ENCODE peak calls at places on chromosomes 2 and 18, in six cellular contexts. One of them, this sample, is unnamed. For H3K4me1, the result is how much of the 10 kb centered on the place peaks cover.

GRCh38 chr2:162766092-162766491 is 72.5 kb downstream of the KCNH7 start:
- DNase-seq in ovary: no peak
- DNase-seq in body of pancreas: no peak
- DNase-seq in right lobe of liver: no peak
- DNase-seq in adrenal gland: no peak
- DNase-seq in psoas muscle: no peak
- DNase-seq in this sample: no peak

GRCh38 chr2:170221317-170222288 is 43.7 kb downstream of the MYO3B start:
- DNase-seq in ovary: no peak
- DNase-seq in body of pancreas: no peak
- DNase-seq in right lobe of liver: no peak
- DNase-seq in adrenal gland: no peak
- DNase-seq in psoas muscle: no peak
- DNase-seq in this sample: no peak

GRCh38 chr18:22872894-22873537 is 60.1 kb upstream of the RBBP8 start:
- DNase-seq in ovary: no peak
- DNase-seq in body of pancreas: no peak
- DNase-seq in right lobe of liver: no peak
- DNase-seq in adrenal gland: no peak
- DNase-seq in psoas muscle: no peak
- DNase-seq in this sample: no peak

GRCh38 chr2:27721884-27722485 is 49.5 kb upstream of the MRPL33 start:
- DNase-seq in ovary: no peak
- DNase-seq in body of pancreas: no peak
- DNase-seq in right lobe of liver: no peak
- DNase-seq in adrenal gland: no peak
- DNase-seq in psoas muscle: no peak
- DNase-seq in this sample: no peak

GRCh38 chr2:127128508-127128907 is 21.6 kb upstream of the BIN1 start:
- DNase-seq in ovary: no peak
- DNase-seq in body of pancreas: peak
- DNase-seq in right lobe of liver: peak
- DNase-seq in adrenal gland: peak
- DNase-seq in psoas muscle: no peak
- DNase-seq in this sample: peak

GRCh38 chr2:7525746-7526145 is 608.5 kb downstream of the RNF144A start:
- DNase-seq in ovary: no peak
- DNase-seq in body of pancreas: no peak
- DNase-seq in right lobe of liver: no peak
- DNase-seq in adrenal gland: no peak
- DNase-seq in psoas muscle: no peak
- DNase-seq in this sample: no peak

GRCh38 chr18:50429207-50429948 is 54.5 kb downstream of the SKA1 start:
- DNase-seq in ovary: no peak
- DNase-seq in body of pancreas: peak
- DNase-seq in right lobe of liver: no peak
- DNase-seq in adrenal gland: no peak
- DNase-seq in psoas muscle: no peak
- DNase-seq in this sample: no peak

GRCh38 chr2:70964596-70965386 is 13.6 kb upstream of the ANKRD53 start:
- DNase-seq in ovary: peak
- DNase-seq in body of pancreas: peak
- DNase-seq in right lobe of liver: peak
- DNase-seq in adrenal gland: peak
- DNase-seq in psoas muscle: peak
- DNase-seq in this sample: peak

GRCh38 chr18:22551536-22552151 is 133.9 kb upstream of the CTAGE1 start:
- DNase-seq in ovary: no peak
- DNase-seq in body of pancreas: peak
- DNase-seq in right lobe of liver: no peak
- DNase-seq in adrenal gland: peak
- DNase-seq in psoas muscle: no peak
- DNase-seq in this sample: no peak

GRCh38 chr2:36438454-36438977 is 82.9 kb downstream of the CRIM1 start:
- DNase-seq in ovary: no peak
- DNase-seq in body of pancreas: no peak
- DNase-seq in right lobe of liver: no peak
- DNase-seq in adrenal gland: no peak
- DNase-seq in psoas muscle: no peak
- DNase-seq in this sample: no peak

GRCh38 chr2:1869987-1870386 is 125.7 kb upstream of the PXDN start:
- DNase-seq in ovary: no peak
- DNase-seq in body of pancreas: no peak
- DNase-seq in right lobe of liver: no peak
- DNase-seq in adrenal gland: no peak
- DNase-seq in psoas muscle: no peak
- DNase-seq in this sample: no peak

GRCh38 chr2:101831351-101831865 is 133.9 kb downstream of the MAP4K4 start:
- DNase-seq in ovary: peak
- DNase-seq in body of pancreas: peak
- DNase-seq in right lobe of liver: peak
- DNase-seq in adrenal gland: peak
- DNase-seq in psoas muscle: peak
- DNase-seq in this sample: no peak

GRCh38 chr18:13366977-13367892 is 148.7 kb downstream of the LDLRAD4 start:
- DNase-seq in ovary: no peak
- DNase-seq in body of pancreas: no peak
- DNase-seq in right lobe of liver: no peak
- DNase-seq in adrenal gland: no peak
- DNase-seq in psoas muscle: no peak
- DNase-seq in this sample: peak

GRCh38 chr2:190170673-190171072 is 108.1 kb upstream of the MSTN start:
- DNase-seq in ovary: no peak
- DNase-seq in body of pancreas: no peak
- DNase-seq in right lobe of liver: no peak
- DNase-seq in adrenal gland: no peak
- DNase-seq in psoas muscle: no peak
- DNase-seq in this sample: no peak
- H3K4me1 ChIP-seq in ovary: under half
- H3K4me1 ChIP-seq in body of pancreas: under half
- H3K4me1 ChIP-seq in right lobe of liver: under half
- H3K4me1 ChIP-seq in adrenal gland: under half
- H3K4me1 ChIP-seq in psoas muscle: under half
- H3K4me1 ChIP-seq in this sample: under half

DNA sequence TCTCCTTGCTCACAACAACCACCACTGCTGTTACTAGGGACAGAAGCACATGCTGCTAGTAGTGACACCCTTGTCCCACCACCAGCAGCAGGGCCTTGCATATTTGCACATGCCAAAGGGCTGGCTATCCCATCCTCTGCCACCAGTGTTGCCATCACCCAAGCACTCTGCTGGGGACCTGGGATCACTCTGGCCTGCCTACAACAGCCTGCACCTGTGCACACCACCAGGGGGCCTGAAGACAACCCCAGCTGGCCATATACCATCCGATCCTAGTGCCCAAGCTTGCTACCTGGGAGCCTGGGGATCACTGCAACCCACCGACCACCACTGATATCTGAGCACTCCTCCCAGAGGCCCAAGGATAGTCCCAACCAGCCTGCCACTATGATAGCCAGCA is 99.9 kb upstream of the FANCL start:
- DNase-seq in ovary: no peak
- DNase-seq in body of pancreas: no peak
- DNase-seq in right lobe of liver: no peak
- DNase-seq in adrenal gland: no peak
- DNase-seq in psoas muscle: no peak
- DNase-seq in this sample: no peak
- TF ChIP-seq CTCF in ovary: no peak
- TF ChIP-seq CTCF in body of pancreas: no peak
- TF ChIP-seq CTCF in right lobe of liver: no peak
- TF ChIP-seq CTCF in adrenal gland: no peak
- TF ChIP-seq CTCF in psoas muscle: no peak
- TF ChIP-seq CTCF in this sample: no peak

DNA sequence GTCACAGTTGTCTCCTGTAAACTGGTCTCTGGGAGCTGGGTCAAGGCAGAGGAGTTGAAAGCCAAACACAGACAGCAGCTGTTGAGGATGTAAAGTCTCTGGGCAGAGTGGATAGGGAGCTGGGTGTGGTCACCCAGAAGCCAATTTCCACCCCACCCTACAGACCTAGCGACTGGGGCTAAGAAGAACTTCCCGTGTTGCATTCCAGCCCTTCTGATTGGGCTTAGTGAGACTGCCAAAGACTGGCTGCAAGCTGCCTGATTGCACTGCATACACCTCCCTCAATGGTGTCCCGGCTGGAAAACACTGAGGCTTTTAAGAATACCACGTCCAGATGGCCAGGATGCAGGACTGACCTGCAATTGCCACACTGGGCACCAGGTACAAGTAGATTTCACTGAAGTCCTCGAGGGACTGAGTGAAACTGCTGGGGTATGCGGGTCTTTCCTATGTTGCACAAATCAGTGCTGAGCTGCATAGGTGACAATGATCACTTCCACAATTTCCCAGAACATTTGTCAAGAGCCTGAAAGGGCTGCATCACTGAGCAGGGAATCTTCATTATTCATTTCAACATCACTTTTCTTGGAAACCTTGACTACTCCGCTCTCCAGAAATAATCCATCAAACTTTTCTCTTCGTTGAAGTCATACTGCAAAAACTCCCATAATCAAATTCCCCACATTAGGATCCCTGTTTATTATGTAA is 43.1 kb upstream of the EML4 start:
- DNase-seq in ovary: no peak
- DNase-seq in body of pancreas: no peak
- DNase-seq in right lobe of liver: no peak
- DNase-seq in adrenal gland: peak
- DNase-seq in psoas muscle: no peak
- DNase-seq in this sample: peak
- H3K27ac ChIP-seq in ovary: no peak
- H3K27ac ChIP-seq in body of pancreas: no peak
- H3K27ac ChIP-seq in right lobe of liver: no peak
- H3K27ac ChIP-seq in adrenal gland: no peak
- H3K27ac ChIP-seq in psoas muscle: no peak
- H3K27ac ChIP-seq in this sample: no peak

DNA sequence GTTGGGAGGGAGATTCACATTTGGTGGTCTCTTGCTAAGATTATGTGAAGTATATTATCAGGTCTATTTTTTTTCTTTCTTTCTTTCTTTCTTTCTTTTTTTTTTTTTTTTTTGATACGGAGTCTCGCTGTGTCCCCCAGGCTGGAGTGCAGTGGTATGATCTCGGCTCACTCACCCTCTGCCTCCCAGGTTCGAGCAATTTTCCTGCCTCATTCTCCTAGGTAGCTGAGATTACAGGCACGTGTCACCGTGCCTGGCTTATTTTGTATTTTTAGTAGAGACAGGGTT is 9.8 kb downstream of the TET3 start:
- DNase-seq in ovary: no peak
- DNase-seq in body of pancreas: no peak
- DNase-seq in right lobe of liver: no peak
- DNase-seq in adrenal gland: no peak
- DNase-seq in psoas muscle: no peak
- DNase-seq in this sample: no peak
- H3K4me1 ChIP-seq in ovary: under half
- H3K4me1 ChIP-seq in body of pancreas: under half
- H3K4me1 ChIP-seq in right lobe of liver: under half
- H3K4me1 ChIP-seq in adrenal gland: under half
- H3K4me1 ChIP-seq in psoas muscle: under half
- H3K4me1 ChIP-seq in this sample: under half

GRCh38 chr18:59156316-59156715 is 16.6 kb downstream of the SEC11C start:
- DNase-seq in ovary: no peak
- DNase-seq in body of pancreas: no peak
- DNase-seq in right lobe of liver: no peak
- DNase-seq in adrenal gland: no peak
- DNase-seq in psoas muscle: no peak
- DNase-seq in this sample: no peak

GRCh38 chr18:59155140-59155539 is 15.5 kb downstream of the SEC11C start:
- DNase-seq in ovary: no peak
- DNase-seq in body of pancreas: no peak
- DNase-seq in right lobe of liver: no peak
- DNase-seq in adrenal gland: no peak
- DNase-seq in psoas muscle: no peak
- DNase-seq in this sample: no peak

DNA sequence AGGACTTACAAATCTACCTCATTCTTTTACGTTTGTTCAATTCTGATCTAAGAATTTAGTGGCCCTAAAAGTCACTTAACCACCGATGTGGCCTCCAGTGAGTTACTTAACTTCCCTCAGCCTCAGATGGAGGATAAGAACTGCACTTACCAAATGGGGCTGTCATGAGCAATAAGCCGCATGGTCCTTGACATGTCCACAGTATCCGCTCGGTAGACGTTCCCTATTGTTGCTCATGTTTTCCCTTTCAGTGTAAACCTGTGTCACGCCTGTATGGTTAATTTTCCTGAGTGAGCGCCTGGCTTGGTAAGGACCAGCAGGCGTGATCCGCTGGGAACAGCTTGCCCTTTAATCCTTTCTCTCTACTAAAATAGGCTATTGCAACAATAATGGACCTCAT is 20.3 kb downstream of the SEC11C start:
- DNase-seq in ovary: no peak
- DNase-seq in body of pancreas: no peak
- DNase-seq in right lobe of liver: no peak
- DNase-seq in adrenal gland: no peak
- DNase-seq in psoas muscle: no peak
- DNase-seq in this sample: no peak
- TF ChIP-seq CTCF in ovary: no peak
- TF ChIP-seq CTCF in body of pancreas: no peak
- TF ChIP-seq CTCF in right lobe of liver: no peak
- TF ChIP-seq CTCF in adrenal gland: no peak
- TF ChIP-seq CTCF in psoas muscle: no peak
- TF ChIP-seq CTCF in this sample: no peak

GRCh38 chr18:10560457-10561045 is 34.7 kb downstream of the NAPG start:
- DNase-seq in ovary: peak
- DNase-seq in body of pancreas: peak
- DNase-seq in right lobe of liver: peak
- DNase-seq in adrenal gland: peak
- DNase-seq in psoas muscle: peak
- DNase-seq in this sample: no peak
- H3K27ac ChIP-seq in ovary: no peak
- H3K27ac ChIP-seq in body of pancreas: peak
- H3K27ac ChIP-seq in right lobe of liver: no peak
- H3K27ac ChIP-seq in adrenal gland: no peak
- H3K27ac ChIP-seq in psoas muscle: no peak
- H3K27ac ChIP-seq in this sample: no peak

DNA sequence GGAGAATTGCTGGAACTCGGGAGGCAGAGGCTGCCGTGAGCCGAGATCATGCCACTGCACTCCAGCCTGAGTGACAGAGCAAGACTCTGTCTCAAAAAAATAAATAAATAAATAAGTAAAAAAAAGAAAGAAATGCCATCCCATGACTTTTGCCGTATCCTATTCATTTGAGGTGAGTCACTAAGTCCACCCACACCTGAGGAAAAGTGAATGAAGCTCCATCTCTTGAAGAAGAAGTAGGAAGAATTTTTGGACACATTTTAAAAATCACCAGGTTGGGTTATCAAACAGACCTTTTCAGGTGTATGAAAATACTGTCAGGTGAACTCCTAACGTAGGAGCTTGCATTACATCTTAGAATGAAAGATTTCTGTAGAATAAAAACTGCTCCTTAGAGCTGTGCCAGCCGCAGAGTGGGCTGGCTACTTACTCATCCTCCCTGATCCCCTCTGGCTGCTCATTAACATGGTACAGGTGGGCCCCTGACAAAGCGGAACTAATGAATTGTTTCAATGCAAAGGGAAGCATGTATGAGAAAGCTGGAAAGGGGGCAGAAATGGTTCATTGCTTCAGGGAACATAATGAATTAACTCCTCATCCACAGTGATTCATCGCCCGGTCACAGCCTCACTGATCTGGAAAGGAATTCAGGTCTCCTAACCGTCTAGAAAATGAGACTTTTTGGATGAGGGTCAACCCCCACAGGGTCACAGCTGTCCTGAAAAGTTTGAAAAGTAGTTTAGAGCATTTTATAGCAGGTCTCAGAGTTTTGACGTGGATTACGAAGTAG is 191.3 kb downstream of the SPP2 start:
- DNase-seq in ovary: no peak
- DNase-seq in body of pancreas: no peak
- DNase-seq in right lobe of liver: no peak
- DNase-seq in adrenal gland: no peak
- DNase-seq in psoas muscle: no peak
- DNase-seq in this sample: no peak
- H3K4me1 ChIP-seq in ovary: under half
- H3K4me1 ChIP-seq in body of pancreas: under half
- H3K4me1 ChIP-seq in right lobe of liver: under half
- H3K4me1 ChIP-seq in adrenal gland: under half
- H3K4me1 ChIP-seq in psoas muscle: under half
- H3K4me1 ChIP-seq in this sample: under half

This sample was measured in left lung.